ENCODE peak calls at places on chromosomes 5 and 9, in four cellular contexts. I is A549, N is HepG2, M is K562. U is an unnamed sample.

GRCh38 chr9:70479880-70480291 is 65.4 kb upstream of the KLF9 start:
- DNase-seq in I (no peak), N (no peak), M (no peak), U (no peak)

GRCh38 chr9:134570726-134571325 is 70.8 kb upstream of the COL5A1 start:
- DNase-seq in I (no peak), N (no peak), M (no peak), U (no peak)

GRCh38 chr9:107948086-107948485 is 458.5 kb upstream of the KLF4 start:
- DNase-seq in I (no peak), N (no peak), M (no peak), U (no peak)

GRCh38 chr5:180291943-180292831 is at the start of gene MAPK9:
- DNase-seq in I (peak; percentile 76), N (peak; percentile 62), M (peak; percentile 97), U (no peak)

GRCh38 chr9:124782661-124783574 is 6.0 kb downstream of the OLFML2A start:
- DNase-seq in I (no peak), N (no peak), M (no peak), U (no peak)

GRCh38 chr5:57692582-57693487 is 210.2 kb upstream of the ACTBL2 start:
- DNase-seq in I (peak; percentile 93), N (peak; percentile 92), M (peak; percentile 61), U (no peak)

GRCh38 chr5:104218200-104218599 is 655.6 kb upstream of the NUDT12 start:
- DNase-seq in I (no peak), N (no peak), M (no peak), U (no peak)

GRCh38 chr9:89444212-89444611 is 53.7 kb downstream of the SEMA4D start:
- DNase-seq in I (no peak), N (no peak), M (no peak), U (no peak)

GRCh38 chr9:68502279-68502678 is 38.4 kb downstream of the TMEM252 start:
- DNase-seq in I (no peak), N (no peak), M (no peak), U (no peak)

GRCh38 chr9:69919461-69920061 is 98.9 kb downstream of the CFAP95 start:
- DNase-seq in I (peak; percentile 59), N (peak; percentile 50), M (peak; percentile 21), U (no peak)

GRCh38 chr5:32736842-32737241 is 25.7 kb downstream of the NPR3 start:
- DNase-seq in I (no peak), N (no peak), M (no peak), U (no peak)

GRCh38 chr9:94782367-94783120 is 56.0 kb downstream of the AOPEP start:
- DNase-seq in I (no peak), N (no peak), M (no peak), U (no peak)

GRCh38 chr5:15772131-15772530 is 272.2 kb downstream of the FBXL7 start:
- DNase-seq in I (no peak), N (no peak), M (no peak), U (no peak)

GRCh38 chr5:167049043-167049663 is 1242.3 kb upstream of the WWC1 start:
- DNase-seq in I (peak; percentile 44), N (peak; percentile 21), M (peak; percentile 17), U (no peak)

GRCh38 chr9:13567833-13568232 is 288.3 kb upstream of the MPDZ start:
- DNase-seq in I (no peak), N (no peak), M (no peak), U (no peak)

GRCh38 chr5:61910771-61911170 is 395.2 kb upstream of the KIF2A start:
- DNase-seq in I (no peak), N (no peak), M (no peak), U (no peak)

GRCh38 chr9:16121593-16121992 is 568.8 kb downstream of the CCDC171 start:
- DNase-seq in I (no peak), N (no peak), M (no peak), U (no peak)

GRCh38 chr5:94391996-94392395 is 226.4 kb downstream of the KIAA0825 start:
- DNase-seq in I (no peak), N (no peak), M (no peak), U (no peak)

GRCh38 chr9:79430599-79430998 is 141.2 kb upstream of the TLE4 start:
- DNase-seq in I (no peak), N (no peak), M (no peak), U (no peak)

GRCh38 chr5:61675015-61675692 is 343.1 kb downstream of the ZSWIM6 start:
- DNase-seq in I (peak; percentile 9), N (peak; percentile 16), M (no peak), U (no peak)

GRCh38 chr9:101274971-101275670 is 109.7 kb downstream of the BAAT start:
- DNase-seq in I (no peak), N (no peak), M (no peak), U (no peak)

GRCh38 chr5:154437281-154437965 is 8.4 kb upstream of the SAP30L start:
- DNase-seq in I (no peak), N (no peak), M (no peak), U (no peak)

GRCh38 chr9:98491778-98492177 is 217.0 kb downstream of the GABBR2 start:
- DNase-seq in I (no peak), N (no peak), M (no peak), U (no peak)

GRCh38 chr9:131539223-131539923 is 6.0 kb upstream of the PRRT1B start:
- DNase-seq in I (no peak), N (no peak), M (no peak), U (no peak)

GRCh38 chr5:54904425-54904824 is 81.0 kb downstream of the ESM1 start:
- DNase-seq in I (peak; percentile 24), N (peak; percentile 21), M (peak; percentile 17), U (no peak)

GRCh38 chr5:38344891-38345290 is 86.5 kb downstream of the EGFLAM start:
- DNase-seq in I (no peak), N (no peak), M (no peak), U (no peak)

GRCh38 chr9:133529457-133529856 is 4.7 kb upstream of the MYMK start:
- DNase-seq in I (no peak), N (no peak), M (no peak), U (no peak)

GRCh38 chr9:92648447-92649406 is 21.2 kb downstream of the IPPK start:
- DNase-seq in I (no peak), N (no peak), M (no peak), U (no peak)

GRCh38 chr5:145931718-145932117 is 4.7 kb upstream of the SH3RF2 start:
- DNase-seq in I (no peak), N (no peak), M (no peak), U (no peak)

GRCh38 chr5:91182763-91183162 is 200.4 kb downstream of the ARRDC3 start:
- DNase-seq in I (no peak), N (no peak), M (no peak), U (no peak)

GRCh38 chr5:139788294-139788875 is 7.2 kb upstream of the PSD2 start:
- DNase-seq in I (no peak), N (no peak), M (no peak), U (no peak)

GRCh38 chr5:40409600-40409999 is 270.1 kb upstream of the PTGER4 start:
- DNase-seq in I (no peak), N (no peak), M (no peak), U (no peak)

GRCh38 chr5:180040287-180041214 is 31.0 kb downstream of the RNF130 start:
- DNase-seq in I (no peak), N (no peak), M (no peak), U (no peak)

GRCh38 chr5:72290356-72291133 is 29.5 kb downstream of the MRPS27 start:
- DNase-seq in I (no peak), N (no peak), M (no peak), U (no peak)

GRCh38 chr5:72288923-72289322 is 31.1 kb downstream of the MRPS27 start:
- DNase-seq in I (no peak), N (no peak), M (no peak), U (no peak)

GRCh38 chr5:72292411-72292810 is 27.6 kb downstream of the MRPS27 start:
- DNase-seq in I (no peak), N (no peak), M (no peak), U (no peak)

GRCh38 chr5:72293495-72294055 is 26.5 kb downstream of the MRPS27 start:
- DNase-seq in I (no peak), N (no peak), M (no peak), U (no peak)

GRCh38 chr5:72291601-72292000 is 28.4 kb downstream of the MRPS27 start:
- DNase-seq in I (no peak), N (no peak), M (no peak), U (no peak)
- TF ChIP-seq POLR2AphosphoS2 in I (no peak), N (no peak), M (no peak), U (no peak)

GRCh38 chr5:132067941-132068808 is 5.4 kb upstream of the CSF2 start:
- DNase-seq in I (no peak), N (no peak), M (no peak), U (no peak)
- H3K4me2 ChIP-seq in I (no peak overlapping the region), N (no peak overlapping the region), M (no peak overlapping the region), U (no peak overlapping the region)

DNA sequence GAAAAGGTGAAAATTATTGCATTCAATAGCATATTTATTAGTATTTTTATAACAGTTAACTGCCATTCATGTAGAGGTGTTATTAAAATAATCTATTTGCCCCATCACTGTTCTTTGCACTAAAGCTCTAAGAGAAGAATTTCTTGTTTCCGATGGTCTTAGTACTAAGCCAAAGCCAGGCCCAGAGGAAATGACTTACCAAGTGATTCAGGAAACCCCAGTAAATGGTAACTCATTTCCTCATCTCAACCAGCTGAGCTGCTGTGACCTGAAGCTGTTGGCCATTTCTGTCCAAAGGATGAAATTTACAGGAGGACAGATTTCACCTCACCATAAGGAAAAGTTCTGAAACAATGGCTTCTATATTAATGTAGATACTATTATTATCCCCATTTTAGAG is 117.0 kb downstream of the PIK3R1 start:
- DNase-seq in I (no peak), N (no peak), M (no peak), U (no peak)
- TF ChIP-seq POLR2AphosphoS2 in I (no peak), N (no peak), M (no peak), U (no peak)

DNA sequence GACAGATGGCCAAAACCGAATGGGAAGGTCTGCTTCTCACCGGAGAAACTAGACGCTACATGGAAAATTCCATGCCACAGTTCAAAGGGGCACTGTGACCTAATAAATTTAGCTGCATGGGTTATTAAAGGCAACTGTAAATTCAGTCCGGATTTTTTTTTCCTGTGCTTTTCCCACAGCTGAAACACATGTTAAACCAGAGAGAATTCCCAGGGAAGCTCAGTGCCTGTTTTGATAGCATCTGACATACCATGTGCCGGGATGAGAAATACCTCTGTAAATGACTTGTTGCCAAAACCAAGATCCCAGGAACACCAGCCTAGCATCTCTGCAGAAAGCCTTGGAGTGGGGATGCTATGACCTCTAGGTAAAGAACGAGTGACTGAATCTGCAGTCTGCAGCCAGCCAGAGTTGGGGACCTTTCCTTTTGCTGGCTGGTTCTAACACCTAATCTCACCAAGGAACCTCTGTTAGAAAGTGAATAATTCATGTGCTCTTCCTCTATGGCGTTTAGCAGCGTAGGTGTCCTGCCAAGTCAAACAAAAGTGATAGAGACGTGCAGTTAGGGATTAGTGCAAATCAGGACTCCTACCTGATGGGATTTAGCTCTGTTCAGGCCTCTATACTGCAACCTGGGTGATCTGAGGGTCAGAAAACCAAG is 77.9 kb downstream of the SLIT3 start:
- DNase-seq in I (no peak), N (no peak), M (no peak), U (no peak)
- H3K4me2 ChIP-seq in I (no peak overlapping the region), N (no peak overlapping the region), M (no peak overlapping the region), U (no peak overlapping the region)